ENCODE peak calls at places on chromosomes 5 and 9, in eight cellular contexts. X is HCT116, N is GM12878, J is H1, S is K562, O is HepG2, A is GM23338, F is endothelial cell of umbilical vein. E is an unnamed sample.

GRCh38 chr5:23742701-23743100 is 235.3 kb downstream of the PRDM9 start:
- DNase-seq in X (no peak), N (no peak), J (no peak), S (no peak), O (no peak), A (no peak), F (no peak), E (no peak)

GRCh38 chr5:52994266-52994665 is 5.1 kb downstream of the ITGA2 start:
- DNase-seq in X (no peak), N (no peak), J (no peak), S (no peak), O (no peak), A (no peak), F (no peak), E (no peak)

GRCh38 chr9:2028888-2029287 is 13.7 kb downstream of the SMARCA2 start:
- DNase-seq in X (no peak), N (no peak), J (no peak), S (no peak), O (no peak), A (no peak), F (no peak), E (no peak)

GRCh38 chr5:127957183-127957582 is 126.4 kb upstream of the SLC12A2 start:
- DNase-seq in X (no peak), N (no peak), J (no peak), S (no peak), O (peak), A (no peak), F (peak), E (no peak)

GRCh38 chr5:142748568-142749249 is 21.5 kb upstream of the ARHGAP26 start:
- DNase-seq in X (no peak), N (no peak), J (no peak), S (peak), O (peak), A (peak), F (peak), E (no peak)

GRCh38 chr5:168877132-168877895 is 298.1 kb upstream of the PANK3 start:
- DNase-seq in X (no peak), N (no peak), J (no peak), S (peak), O (peak), A (no peak), F (peak), E (no peak)

GRCh38 chr5:172142709-172143215 is 45.3 kb downstream of the STK10 start:
- DNase-seq in X (no peak), N (no peak), J (no peak), S (peak), O (peak), A (no peak), F (peak), E (no peak)

GRCh38 chr9:72309366-72310133 is 55.5 kb downstream of the ZFAND5 start:
- DNase-seq in X (no peak), N (no peak), J (no peak), S (no peak), O (no peak), A (no peak), F (no peak), E (no peak)

GRCh38 chr9:85716031-85716877 is 25.5 kb downstream of the AGTPBP1 start:
- DNase-seq in X (no peak), N (peak), J (no peak), S (peak), O (no peak), A (peak), F (no peak), E (no peak)

GRCh38 chr5:55413644-55414043 is 105.9 kb downstream of the MTREX start:
- DNase-seq in X (no peak), N (no peak), J (no peak), S (no peak), O (no peak), A (no peak), F (no peak), E (no peak)

GRCh38 chr5:111680737-111681413 is 76.1 kb downstream of the NREP start:
- DNase-seq in X (peak), N (no peak), J (no peak), S (no peak), O (peak), A (no peak), F (peak), E (peak)

GRCh38 chr5:172364773-172365172 is 81.2 kb upstream of the UBTD2 start:
- DNase-seq in X (no peak), N (no peak), J (no peak), S (no peak), O (no peak), A (no peak), F (no peak), E (no peak)

GRCh38 chr9:99867536-99867935 is 38.9 kb upstream of the STX17 start:
- DNase-seq in X (no peak), N (no peak), J (no peak), S (no peak), O (no peak), A (no peak), F (no peak), E (no peak)

GRCh38 chr5:36692791-36693763 is 86.7 kb downstream of the SLC1A3 start:
- DNase-seq in X (peak), N (no peak), J (peak), S (peak), O (peak), A (peak), F (peak), E (no peak)
- TF ChIP-seq POLR2AphosphoS5 in X (no peak), N (no peak), J (no peak), S (no peak), O (no peak), A (no peak), F (no peak), E (no peak)

GRCh38 chr5:116573279-116573616 is 1.4 kb downstream of the SEMA6A start:
- DNase-seq in X (no peak), N (no peak), J (no peak), S (no peak), O (no peak), A (no peak), F (peak), E (no peak)

GRCh38 chr5:116573617-116574431 is 799 bp downstream of the SEMA6A start:
- DNase-seq in X (no peak), N (no peak), J (no peak), S (no peak), O (no peak), A (no peak), F (peak), E (no peak)

GRCh38 chr5:116571568-116572321 is 2.9 kb downstream of the SEMA6A start:
- DNase-seq in X (no peak), N (no peak), J (no peak), S (no peak), O (peak), A (peak), F (no peak), E (no peak)

GRCh38 chr5:116574682-116575634 is at the start of gene SEMA6A:
- DNase-seq in X (peak), N (peak), J (peak), S (no peak), O (peak), A (peak), F (peak), E (no peak)

GRCh38 chr5:116572375-116573278 is 2.0 kb downstream of the SEMA6A start:
- DNase-seq in X (no peak), N (no peak), J (no peak), S (no peak), O (no peak), A (peak), F (peak), E (no peak)
- TF ChIP-seq EZH2 in X (no peak), N (no peak), J (no peak), S (no peak), O (no peak), A (no peak), F (peak), E (no peak)

GRCh38 chr9:135488527-135488926 is 8.9 kb downstream of the PPP1R26 start:
- DNase-seq in X (no peak), N (no peak), J (no peak), S (no peak), O (no peak), A (no peak), F (no peak), E (no peak)

GRCh38 chr9:135490980-135491444 is 9.5 kb upstream of the MRPS2 start:
- DNase-seq in X (no peak), N (no peak), J (no peak), S (no peak), O (peak), A (no peak), F (no peak), E (no peak)

GRCh38 chr9:135491764-135492163 is 8.7 kb upstream of the MRPS2 start:
- DNase-seq in X (no peak), N (no peak), J (no peak), S (no peak), O (peak), A (no peak), F (no peak), E (no peak)

GRCh38 chr9:135489188-135489918 is 9.8 kb downstream of the PPP1R26 start:
- DNase-seq in X (no peak), N (no peak), J (no peak), S (no peak), O (no peak), A (no peak), F (no peak), E (no peak)

GRCh38 chr9:135490166-135490870 is 10.2 kb upstream of the MRPS2 start:
- DNase-seq in X (no peak), N (no peak), J (no peak), S (no peak), O (no peak), A (no peak), F (no peak), E (no peak)
- H3K4me3 ChIP-seq in X (no peak), N (no peak), J (no peak), S (no peak), O (no peak), A (no peak), F (no peak), E (no peak)

DNA sequence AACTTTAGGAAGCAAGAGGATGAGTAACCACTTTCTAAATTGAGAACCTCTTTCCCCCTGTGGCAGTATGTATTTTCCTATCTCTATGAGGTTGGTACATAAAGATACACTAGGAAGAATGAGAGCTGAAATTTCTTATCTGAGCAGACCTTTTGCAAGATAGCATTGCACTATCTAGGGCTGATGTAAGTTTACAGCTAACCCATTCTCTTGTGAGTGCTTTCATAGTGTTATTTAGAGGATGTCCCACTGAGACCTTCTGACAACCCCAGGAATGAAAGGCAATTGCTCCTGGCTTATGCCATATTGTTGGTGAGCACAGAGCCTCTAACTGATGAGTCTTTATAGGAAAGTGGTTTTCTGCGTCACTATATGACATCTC is 1209.3 kb upstream of the CDH6 start:
- DNase-seq in X (no peak), N (no peak), J (no peak), S (peak), O (no peak), A (peak), F (no peak), E (no peak)
- TF ChIP-seq POLR2AphosphoS5 in X (no peak), N (no peak), J (no peak), S (no peak), O (no peak), A (no peak), F (no peak), E (no peak)

DNA sequence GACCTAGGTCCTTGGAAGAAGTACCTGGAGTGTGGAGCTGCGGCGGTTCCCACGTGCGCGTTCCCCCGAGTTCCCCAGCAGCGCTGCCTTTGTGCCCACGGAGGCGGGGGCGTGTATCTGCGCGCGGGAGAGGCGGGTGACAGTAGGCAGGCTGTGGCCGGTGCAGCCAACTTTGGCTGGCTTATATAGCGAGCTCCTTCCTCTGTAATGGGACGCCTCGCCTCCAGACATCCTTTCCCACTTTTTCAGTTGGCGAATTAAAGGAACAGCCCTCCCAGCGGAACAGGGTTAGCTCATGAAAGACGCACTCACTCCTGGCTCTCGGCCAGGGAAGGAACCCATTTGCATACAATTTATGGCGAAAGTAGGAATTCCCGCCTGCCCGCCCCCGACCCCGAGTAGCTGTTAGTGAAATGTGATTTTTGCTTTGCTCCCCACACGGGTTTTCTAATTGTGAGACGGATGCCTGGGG is at the start of gene TNC:
- DNase-seq in X (no peak), N (no peak), J (no peak), S (no peak), O (no peak), A (peak), F (peak), E (peak)
- TF ChIP-seq EZH2 in X (no peak), N (no peak), J (no peak), S (no peak), O (no peak), A (no peak), F (no peak), E (no peak)